ENCODE peak calls at places on chromosome 15, in four cellular contexts. G, S, M and V are unnamed samples.

GRCh38 chr15:79349526-79349925 is 38.6 kb downstream of the TMED3 start:
- DNase-seq in G (no peak), S (no peak), M (no peak), V (no peak)

GRCh38 chr15:36914466-36914865 is 185.9 kb downstream of the MEIS2 start:
- DNase-seq in G (no peak), S (no peak), M (no peak), V (no peak)

GRCh38 chr15:62067448-62068044 is 769 bp downstream of the C2CD4A start:
- DNase-seq in G (no peak), S (no peak), M (no peak), V (no peak)

GRCh38 chr15:66224946-66225345 is 28.6 kb downstream of the MEGF11 start:
- DNase-seq in G (no peak), S (no peak), M (no peak), V (no peak)

GRCh38 chr15:59594493-59594942 is 17.1 kb upstream of the GCNT3 start:
- DNase-seq in G (no peak), S (no peak), M (no peak), V (no peak)

GRCh38 chr15:56844463-56844862 is 74.0 kb upstream of the TCF12 start:
- DNase-seq in G (no peak), S (no peak), M (no peak), V (no peak)

GRCh38 chr15:67184208-67184925 is 70.1 kb downstream of the AAGAB start:
- DNase-seq in G (peak; percentile 31), S (no peak), M (no peak), V (no peak)

GRCh38 chr15:100596792-100597191 is 5.2 kb downstream of the LINS1 start:
- DNase-seq in G (no peak), S (no peak), M (peak; percentile 83), V (peak; percentile 2)

GRCh38 chr15:76391847-76392246 is 55.3 kb downstream of the ISL2 start:
- DNase-seq in G (no peak), S (no peak), M (no peak), V (no peak)

GRCh38 chr15:69126054-69126469 is 34.4 kb upstream of the GLCE start:
- DNase-seq in G (no peak), S (no peak), M (no peak), V (no peak)

GRCh38 chr15:60678632-60679031 is 199.7 kb upstream of the ICE2 start:
- DNase-seq in G (no peak), S (no peak), M (no peak), V (no peak)

GRCh38 chr15:60695713-60696522 is 217.0 kb upstream of the ICE2 start:
- DNase-seq in G (no peak), S (no peak), M (no peak), V (no peak)